ENCODE peak calls at places on chromosomes 1 and 21, in nine cellular contexts. One of them, this sample, is unnamed.
A peak's percentile ranks its signal among the peaks of the same experiment; 100 is the strongest.

GRCh38 chr1:241706967-241707366 is 54.9 kb downstream of the WDR64 start:
- DNase-seq in stomach: no peak
- DNase-seq in endothelial cell of umbilical vein: no peak
- DNase-seq in sigmoid colon: no peak
- DNase-seq in GM23338: no peak
- DNase-seq in suprapubic skin: no peak
- DNase-seq in HepG2: no peak
- DNase-seq in K562: no peak
- DNase-seq in HCT116: peak; percentile 42
- DNase-seq in this sample: peak; percentile 32

GRCh38 chr21:45846373-45847160 is 135.0 kb upstream of the COL6A1 start:
- DNase-seq in stomach: no peak
- DNase-seq in endothelial cell of umbilical vein: no peak
- DNase-seq in sigmoid colon: peak; percentile 92
- DNase-seq in GM23338: no peak
- DNase-seq in suprapubic skin: peak; percentile 80
- DNase-seq in HepG2: no peak
- DNase-seq in K562: no peak
- DNase-seq in HCT116: no peak
- DNase-seq in this sample: no peak

GRCh38 chr1:25861316-25862286 is 2.3 kb upstream of the AUNIP start:
- DNase-seq in stomach: no peak
- DNase-seq in endothelial cell of umbilical vein: peak; percentile 15
- DNase-seq in sigmoid colon: no peak
- DNase-seq in GM23338: no peak
- DNase-seq in suprapubic skin: no peak
- DNase-seq in HepG2: peak; percentile 82
- DNase-seq in K562: peak; percentile 89
- DNase-seq in HCT116: peak; percentile 48
- DNase-seq in this sample: no peak

GRCh38 chr1:248853668-248854375 is 5.1 kb downstream of the ZNF692 start:
- DNase-seq in stomach: no peak
- DNase-seq in endothelial cell of umbilical vein: no peak
- DNase-seq in sigmoid colon: no peak
- DNase-seq in GM23338: no peak
- DNase-seq in suprapubic skin: no peak
- DNase-seq in HepG2: no peak
- DNase-seq in K562: no peak
- DNase-seq in HCT116: no peak
- DNase-seq in this sample: no peak

GRCh38 chr1:12095822-12096263 is 32.7 kb downstream of the TNFRSF8 start:
- DNase-seq in stomach: no peak
- DNase-seq in endothelial cell of umbilical vein: no peak
- DNase-seq in sigmoid colon: no peak
- DNase-seq in GM23338: peak; percentile 44
- DNase-seq in suprapubic skin: no peak
- DNase-seq in HepG2: no peak
- DNase-seq in K562: peak; percentile 94
- DNase-seq in HCT116: no peak
- DNase-seq in this sample: no peak

GRCh38 chr1:145782166-145783099 is 41.5 kb downstream of the RNF115 start:
- DNase-seq in stomach: no peak
- DNase-seq in endothelial cell of umbilical vein: peak; percentile 96
- DNase-seq in sigmoid colon: no peak
- DNase-seq in GM23338: no peak
- DNase-seq in suprapubic skin: no peak
- DNase-seq in HepG2: peak; percentile 69
- DNase-seq in K562: no peak
- DNase-seq in HCT116: peak; percentile 77
- DNase-seq in this sample: peak; percentile 94

GRCh38 chr1:76928511-76928910 is 61.2 kb downstream of the ST6GALNAC5 start:
- DNase-seq in stomach: no peak
- DNase-seq in endothelial cell of umbilical vein: no peak
- DNase-seq in sigmoid colon: no peak
- DNase-seq in GM23338: no peak
- DNase-seq in suprapubic skin: no peak
- DNase-seq in HepG2: no peak
- DNase-seq in K562: no peak
- DNase-seq in HCT116: no peak
- DNase-seq in this sample: no peak

GRCh38 chr1:58883888-58884482 is 100.1 kb upstream of the JUN start:
- DNase-seq in stomach: no peak
- DNase-seq in endothelial cell of umbilical vein: peak; percentile 97
- DNase-seq in sigmoid colon: no peak
- DNase-seq in GM23338: no peak
- DNase-seq in suprapubic skin: no peak
- DNase-seq in HepG2: no peak
- DNase-seq in K562: peak; percentile 88
- DNase-seq in HCT116: no peak
- DNase-seq in this sample: no peak

GRCh38 chr1:89519779-89520358 is 4.8 kb upstream of the LRRC8B start:
- DNase-seq in stomach: no peak
- DNase-seq in endothelial cell of umbilical vein: peak; percentile 59
- DNase-seq in sigmoid colon: no peak
- DNase-seq in GM23338: peak; percentile 68
- DNase-seq in suprapubic skin: no peak
- DNase-seq in HepG2: peak; percentile 32
- DNase-seq in K562: peak; percentile 62
- DNase-seq in HCT116: peak; percentile 18
- DNase-seq in this sample: peak; percentile 15

GRCh38 chr1:58006421-58007032 is 540.0 kb downstream of the OMA1 start:
- DNase-seq in stomach: no peak
- DNase-seq in endothelial cell of umbilical vein: no peak
- DNase-seq in sigmoid colon: no peak
- DNase-seq in GM23338: peak; percentile 96
- DNase-seq in suprapubic skin: no peak
- DNase-seq in HepG2: no peak
- DNase-seq in K562: no peak
- DNase-seq in HCT116: no peak
- DNase-seq in this sample: no peak

GRCh38 chr1:103448560-103448959 is 76.9 kb upstream of the RNPC3 start:
- DNase-seq in stomach: no peak
- DNase-seq in endothelial cell of umbilical vein: no peak
- DNase-seq in sigmoid colon: no peak
- DNase-seq in GM23338: no peak
- DNase-seq in suprapubic skin: no peak
- DNase-seq in HepG2: no peak
- DNase-seq in K562: no peak
- DNase-seq in HCT116: no peak
- DNase-seq in this sample: no peak

GRCh38 chr1:43435146-43436145 is 18.3 kb downstream of the HYI start:
- DNase-seq in stomach: no peak
- DNase-seq in endothelial cell of umbilical vein: no peak
- DNase-seq in sigmoid colon: peak; percentile 82
- DNase-seq in GM23338: peak; percentile 47
- DNase-seq in suprapubic skin: peak; percentile 67
- DNase-seq in HepG2: no peak
- DNase-seq in K562: peak; percentile 29
- DNase-seq in HCT116: no peak
- DNase-seq in this sample: no peak

GRCh38 chr1:169115891-169116585 is 9.5 kb downstream of the ATP1B1 start:
- DNase-seq in stomach: peak; percentile 86
- DNase-seq in endothelial cell of umbilical vein: no peak
- DNase-seq in sigmoid colon: peak; percentile 77
- DNase-seq in GM23338: peak; percentile 37
- DNase-seq in suprapubic skin: peak; percentile 82
- DNase-seq in HepG2: peak; percentile 96
- DNase-seq in K562: no peak
- DNase-seq in HCT116: no peak
- DNase-seq in this sample: no peak

DNA sequence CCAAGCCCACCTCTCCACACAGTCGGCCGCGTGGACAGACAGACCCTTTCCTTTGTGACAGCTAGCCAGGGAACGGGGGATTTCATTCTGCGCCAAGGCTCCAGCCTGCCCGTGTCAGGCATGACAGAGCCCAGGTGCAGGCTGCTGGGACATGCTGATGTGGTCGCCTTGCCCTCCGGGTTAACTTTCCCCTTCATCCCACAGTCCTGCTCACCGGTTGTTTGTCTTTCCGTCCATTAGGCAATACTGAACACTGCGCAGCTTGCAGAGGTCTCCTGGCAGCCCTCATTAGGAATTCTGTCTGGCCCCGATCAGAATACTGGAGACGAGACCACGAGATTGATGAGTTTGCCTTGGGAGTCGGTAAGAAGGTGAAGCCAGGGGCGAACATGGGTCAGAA is 62.8 kb downstream of the SPSB1 start:
- DNase-seq in stomach: no peak
- DNase-seq in endothelial cell of umbilical vein: no peak
- DNase-seq in sigmoid colon: no peak
- DNase-seq in GM23338: no peak
- DNase-seq in suprapubic skin: no peak
- DNase-seq in HepG2: no peak
- DNase-seq in K562: no peak
- DNase-seq in HCT116: no peak
- DNase-seq in this sample: no peak
- TF ChIP-seq POLR2AphosphoS5 in stomach: no peak
- TF ChIP-seq POLR2AphosphoS5 in endothelial cell of umbilical vein: no peak
- TF ChIP-seq POLR2AphosphoS5 in sigmoid colon: no peak
- TF ChIP-seq POLR2AphosphoS5 in GM23338: no peak
- TF ChIP-seq POLR2AphosphoS5 in suprapubic skin: no peak
- TF ChIP-seq POLR2AphosphoS5 in HepG2: no peak
- TF ChIP-seq POLR2AphosphoS5 in K562: no peak
- TF ChIP-seq POLR2AphosphoS5 in HCT116: no peak
- TF ChIP-seq POLR2AphosphoS5 in this sample: no peak

DNA sequence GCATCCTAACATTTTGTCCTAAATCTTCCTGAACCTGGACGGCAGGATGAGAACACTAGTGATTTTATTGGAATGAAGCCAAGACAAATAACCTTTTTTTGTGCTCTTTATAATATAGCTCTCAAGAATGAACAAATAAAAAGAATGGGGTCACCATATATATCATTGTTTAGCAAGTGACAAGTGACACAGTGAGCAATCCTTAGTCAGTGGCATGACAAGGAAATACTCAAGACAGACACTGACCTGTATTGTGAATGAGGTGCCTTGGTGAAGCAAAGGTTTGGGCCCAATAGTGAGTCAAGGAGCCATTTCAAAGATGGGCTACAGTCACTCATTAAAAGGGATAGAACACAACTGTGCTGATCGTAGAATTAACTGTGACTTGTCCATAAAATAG is 35.7 kb downstream of the PTGFR start:
- DNase-seq in stomach: no peak
- DNase-seq in endothelial cell of umbilical vein: no peak
- DNase-seq in sigmoid colon: no peak
- DNase-seq in GM23338: no peak
- DNase-seq in suprapubic skin: no peak
- DNase-seq in HepG2: no peak
- DNase-seq in K562: no peak
- DNase-seq in HCT116: no peak
- DNase-seq in this sample: no peak
- TF ChIP-seq CTCF in stomach: no peak
- TF ChIP-seq CTCF in endothelial cell of umbilical vein: no peak
- TF ChIP-seq CTCF in sigmoid colon: no peak
- TF ChIP-seq CTCF in GM23338: no peak
- TF ChIP-seq CTCF in suprapubic skin: no peak
- TF ChIP-seq CTCF in HepG2: no peak
- TF ChIP-seq CTCF in K562: no peak
- TF ChIP-seq CTCF in HCT116: no peak
- TF ChIP-seq CTCF in this sample: no peak

DNA sequence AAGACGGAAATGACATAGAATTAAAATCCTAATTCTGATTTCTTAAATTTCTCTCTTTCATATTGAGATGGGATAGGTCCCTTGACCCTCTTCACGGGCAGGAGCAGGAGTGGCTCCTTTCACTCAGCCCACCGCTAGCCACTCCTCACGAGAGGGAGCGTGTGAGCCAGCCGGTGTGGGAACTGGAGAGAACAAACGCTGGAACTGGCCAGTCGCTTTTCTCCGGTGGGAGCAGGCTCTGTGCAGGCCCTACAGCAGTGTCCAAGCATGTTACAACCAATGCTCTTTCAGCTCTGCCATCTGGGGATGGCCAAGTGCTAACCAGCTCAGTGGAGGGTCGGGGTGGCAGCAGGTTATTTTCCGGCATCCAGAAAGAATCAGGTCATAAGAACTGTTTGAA is 815.5 kb upstream of the ADGRL4 start:
- DNase-seq in stomach: no peak
- DNase-seq in endothelial cell of umbilical vein: no peak
- DNase-seq in sigmoid colon: peak; percentile 54
- DNase-seq in GM23338: no peak
- DNase-seq in suprapubic skin: no peak
- DNase-seq in HepG2: no peak
- DNase-seq in K562: no peak
- DNase-seq in HCT116: no peak
- DNase-seq in this sample: no peak
- TF ChIP-seq POLR2AphosphoS5 in stomach: no peak
- TF ChIP-seq POLR2AphosphoS5 in endothelial cell of umbilical vein: no peak
- TF ChIP-seq POLR2AphosphoS5 in sigmoid colon: no peak
- TF ChIP-seq POLR2AphosphoS5 in GM23338: no peak
- TF ChIP-seq POLR2AphosphoS5 in suprapubic skin: no peak
- TF ChIP-seq POLR2AphosphoS5 in HepG2: no peak
- TF ChIP-seq POLR2AphosphoS5 in K562: no peak
- TF ChIP-seq POLR2AphosphoS5 in HCT116: no peak
- TF ChIP-seq POLR2AphosphoS5 in this sample: no peak

GRCh38 chr21:37711294-37711844 is 204.9 kb downstream of the KCNJ6 start:
- DNase-seq in stomach: no peak
- DNase-seq in endothelial cell of umbilical vein: no peak
- DNase-seq in sigmoid colon: no peak
- DNase-seq in GM23338: no peak
- DNase-seq in suprapubic skin: no peak
- DNase-seq in HepG2: no peak
- DNase-seq in K562: no peak
- DNase-seq in HCT116: no peak
- DNase-seq in this sample: no peak

GRCh38 chr21:37717534-37717933 is 198.7 kb downstream of the KCNJ6 start:
- DNase-seq in stomach: no peak
- DNase-seq in endothelial cell of umbilical vein: no peak
- DNase-seq in sigmoid colon: no peak
- DNase-seq in GM23338: peak; percentile 6
- DNase-seq in suprapubic skin: no peak
- DNase-seq in HepG2: no peak
- DNase-seq in K562: no peak
- DNase-seq in HCT116: no peak
- DNase-seq in this sample: no peak

GRCh38 chr21:37710555-37711293 is 205.5 kb downstream of the KCNJ6 start:
- DNase-seq in stomach: no peak
- DNase-seq in endothelial cell of umbilical vein: no peak
- DNase-seq in sigmoid colon: no peak
- DNase-seq in GM23338: no peak
- DNase-seq in suprapubic skin: no peak
- DNase-seq in HepG2: peak; percentile 4
- DNase-seq in K562: no peak
- DNase-seq in HCT116: no peak
- DNase-seq in this sample: no peak

DNA sequence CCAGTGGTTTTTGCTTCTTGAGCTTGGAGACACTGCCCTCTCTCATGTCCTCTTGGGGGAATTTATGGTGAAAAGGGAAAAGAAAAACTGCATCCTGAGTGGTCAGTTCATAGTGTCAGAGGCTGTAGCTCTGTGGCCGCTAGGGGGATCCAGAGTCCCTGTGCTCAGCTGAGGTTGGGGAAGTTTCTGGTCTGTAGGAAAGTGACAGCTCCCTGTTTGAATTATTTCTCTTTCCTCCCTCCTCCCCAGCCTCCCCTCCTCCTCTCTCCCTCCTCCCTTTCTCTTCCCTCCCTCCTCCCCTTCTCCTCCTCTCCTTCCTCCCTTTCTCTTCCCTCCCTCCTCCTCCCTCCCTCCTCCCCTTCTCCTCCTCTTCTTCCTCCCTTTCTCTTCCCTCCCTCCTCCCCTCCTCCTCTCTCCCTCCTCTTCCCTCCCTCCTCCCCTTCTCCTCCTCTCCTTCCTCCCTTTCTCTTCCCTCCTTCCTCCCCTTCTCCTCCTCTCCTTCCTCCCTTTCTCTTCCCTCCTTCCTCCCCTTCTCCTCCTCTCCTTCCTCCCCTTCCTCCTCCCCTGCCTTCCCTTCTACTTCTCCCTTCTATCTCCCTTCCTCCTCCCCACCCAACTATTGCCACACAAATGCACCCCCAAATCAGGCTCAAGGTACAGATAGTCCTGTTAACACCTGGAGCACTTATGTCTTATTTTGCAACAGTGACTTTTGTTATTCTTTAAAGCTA is 203.9 kb downstream of the KCNJ6 start:
- DNase-seq in stomach: peak; percentile 67
- DNase-seq in endothelial cell of umbilical vein: peak; percentile 67
- DNase-seq in sigmoid colon: no peak
- DNase-seq in GM23338: peak; percentile 88
- DNase-seq in suprapubic skin: no peak
- DNase-seq in HepG2: peak; percentile 41
- DNase-seq in K562: peak; percentile 70
- DNase-seq in HCT116: peak; percentile 53
- DNase-seq in this sample: peak; percentile 57
- TF ChIP-seq CTCF in stomach: peak; percentile 51
- TF ChIP-seq CTCF in endothelial cell of umbilical vein: peak; percentile 82
- TF ChIP-seq CTCF in sigmoid colon: no peak
- TF ChIP-seq CTCF in GM23338: peak; percentile 82
- TF ChIP-seq CTCF in suprapubic skin: peak; percentile 28
- TF ChIP-seq CTCF in HepG2: peak; percentile 76
- TF ChIP-seq CTCF in K562: peak; percentile 86
- TF ChIP-seq CTCF in HCT116: peak; percentile 32
- TF ChIP-seq CTCF in this sample: peak; percentile 83